ENCODE peak calls at places on chromosomes 4 and X, in eight cellular contexts. Y, Z, R, U, K, G, E and B are unnamed samples.

GRCh38 chrX:19697416-19697815 is 182.1 kb upstream of the MAP3K15 start:
- DNase-seq in Y (no peak), Z (no peak), R (peak), U (no peak), K (no peak), G (no peak), E (peak), B (peak)

GRCh38 chrX:25049347-25049746 is 33.6 kb upstream of the ARX start:
- DNase-seq in Y (no peak), Z (no peak), R (peak), U (peak), K (no peak), G (no peak), E (no peak), B (peak)

GRCh38 chr4:120071192-120071795 is 4.6 kb upstream of the MAD2L1 start:
- DNase-seq in Y (peak), Z (peak), R (peak), U (peak), K (peak), G (peak), E (peak), B (peak)

GRCh38 chr4:74230902-74231499 is 73.1 kb downstream of the MTHFD2L start:
- DNase-seq in Y (no peak), Z (no peak), R (peak), U (peak), K (no peak), G (no peak), E (peak), B (peak)

GRCh38 chr4:130026185-130026584 is 930.2 kb downstream of the C4orf33 start:
- DNase-seq in Y (no peak), Z (peak), R (no peak), U (no peak), K (no peak), G (no peak), E (no peak), B (no peak)

GRCh38 chr4:128766781-128767180 is 42.7 kb upstream of the JADE1 start:
- DNase-seq in Y (no peak), Z (no peak), R (no peak), U (no peak), K (no peak), G (no peak), E (no peak), B (no peak)

GRCh38 chr4:1060646-1061371 is 49.4 kb downstream of the FGFRL1 start:
- DNase-seq in Y (no peak), Z (no peak), R (no peak), U (no peak), K (no peak), G (no peak), E (no peak), B (no peak)

GRCh38 chr4:148443550-148444295 is 1.5 kb upstream of the NR3C2 start:
- DNase-seq in Y (peak), Z (no peak), R (no peak), U (no peak), K (peak), G (peak), E (no peak), B (no peak)

GRCh38 chrX:148620023-148620422 is 119.6 kb downstream of the AFF2 start:
- DNase-seq in Y (no peak), Z (no peak), R (peak), U (no peak), K (no peak), G (no peak), E (no peak), B (no peak)

GRCh38 chr4:176404591-176404990 is 84.8 kb downstream of the SPCS3 start:
- DNase-seq in Y (no peak), Z (no peak), R (peak), U (peak), K (no peak), G (no peak), E (no peak), B (peak)

GRCh38 chr4:151012836-151013235 is 2.2 kb downstream of the LRBA start:
- DNase-seq in Y (no peak), Z (no peak), R (peak), U (no peak), K (no peak), G (no peak), E (no peak), B (no peak)

GRCh38 chr4:15003441-15003890 is 1.2 kb downstream of the CPEB2 start:
- DNase-seq in Y (peak), Z (peak), R (no peak), U (peak), K (peak), G (peak), E (no peak), B (no peak)

GRCh38 chr4:1367230-1367935 is 20.4 kb downstream of the UVSSA start:
- DNase-seq in Y (no peak), Z (no peak), R (no peak), U (no peak), K (no peak), G (no peak), E (no peak), B (no peak)